ENCODE peak calls at places on chromosome 4, in nine cellular contexts. F, X, J, T, D, N, W, L and G are unnamed samples.

GRCh38 chr4:29002151-29002550 is 1718.0 kb upstream of the PCDH7 start:
- DNase-seq in W (no peak), J (no peak), X (no peak), L (no peak), D (peak), F (no peak), N (no peak), T (no peak), G (no peak)

GRCh38 chr4:25702848-25703247 is 47.2 kb downstream of the SLC34A2 start:
- DNase-seq in T (peak), W (no peak), J (no peak), F (no peak), N (no peak), L (peak), D (no peak), X (peak), G (no peak)

GRCh38 chr4:180695851-180696250 is 1547.4 kb upstream of the TENM3 start:
- DNase-seq in W (peak), N (no peak), J (no peak), X (peak), L (peak), T (peak), F (no peak), D (no peak), G (no peak)

GRCh38 chr4:52919451-52919850 is 57.3 kb downstream of the RASL11B start:
- DNase-seq in N (no peak), J (no peak), W (no peak), T (no peak), X (no peak), D (no peak), L (no peak), F (no peak), G (no peak)

GRCh38 chr4:137705171-137705783 is 173.0 kb upstream of the PCDH18 start:
- DNase-seq in W (no peak), D (no peak), L (peak), T (peak), N (no peak), J (no peak), F (no peak), X (peak), G (no peak)

GRCh38 chr4:138242076-138242829 is at the start of gene SLC7A11:
- DNase-seq in N (peak), X (peak), D (peak), F (peak), W (peak), L (peak), J (peak), T (peak), G (peak)

GRCh38 chr4:7187691-7188090 is 4.6 kb upstream of the SORCS2 start:
- DNase-seq in D (no peak), W (no peak), N (no peak), F (no peak), T (no peak), X (no peak), J (no peak), L (no peak), G (no peak)

GRCh38 chr4:144594471-144594986 is 51.4 kb upstream of the HHIP start:
- DNase-seq in F (no peak), J (no peak), N (no peak), X (peak), W (no peak), L (no peak), D (no peak), T (no peak), G (no peak)

GRCh38 chr4:22897520-22898108 is 204.9 kb downstream of the GBA3 start:
- DNase-seq in D (peak), W (peak), F (peak), N (no peak), J (peak), X (peak), L (peak), T (peak), G (no peak)

GRCh38 chr4:23789765-23790164 is 100.1 kb downstream of the PPARGC1A start:
- DNase-seq in J (peak), F (no peak), X (peak), W (no peak), T (peak), N (peak), D (no peak), L (peak), G (peak)

GRCh38 chr4:150867148-150867547 is 147.9 kb downstream of the LRBA start:
- DNase-seq in W (peak), L (peak), J (no peak), T (peak), X (peak), N (no peak), F (peak), D (peak), G (no peak)

GRCh38 chr4:52780206-52780605 is 29.0 kb upstream of the ERVMER34-1 start:
- DNase-seq in X (peak), F (no peak), D (no peak), W (no peak), T (peak), J (no peak), N (no peak), L (peak), G (no peak)

GRCh38 chr4:81257021-81257420 is 42.0 kb upstream of the PRKG2 start:
- DNase-seq in J (no peak), N (no peak), X (peak), L (peak), D (no peak), T (peak), W (no peak), F (no peak), G (no peak)

GRCh38 chr4:125591290-125591689 is 276.5 kb downstream of the FAT4 start:
- DNase-seq in F (no peak), D (no peak), N (no peak), L (no peak), W (no peak), J (no peak), X (no peak), T (no peak), G (no peak)

GRCh38 chr4:125594203-125594602 is 279.4 kb downstream of the FAT4 start:
- DNase-seq in F (no peak), N (no peak), J (no peak), T (no peak), X (no peak), D (no peak), L (no peak), W (no peak), G (no peak)

DNA sequence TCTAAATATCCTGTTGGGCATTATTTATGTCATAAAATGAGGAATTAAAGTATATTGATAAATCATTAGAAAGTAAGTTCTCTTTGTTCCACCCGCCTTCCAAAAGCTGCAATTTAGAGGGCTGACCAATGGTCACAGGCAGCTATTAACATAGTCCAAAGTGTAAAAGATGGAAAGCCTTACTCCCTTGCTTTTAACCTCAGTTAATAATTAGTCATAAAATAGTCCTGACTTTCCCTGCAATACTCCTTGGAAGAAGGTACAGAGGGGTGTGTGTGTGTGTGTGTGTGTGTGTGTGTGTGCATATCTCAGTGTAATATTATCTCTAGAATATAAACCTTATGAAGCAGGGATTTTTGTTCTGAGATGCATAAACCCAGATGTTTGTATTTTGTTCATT is 275.4 kb downstream of the FAT4 start:
- DNase-seq in L (no peak), F (no peak), W (no peak), J (no peak), X (no peak), D (no peak), N (no peak), T (no peak), G (no peak)
- TF ChIP-seq CTCF in L (no peak), F (no peak), W (no peak), J (no peak), X (no peak), D (no peak), N (no peak), T (no peak), G (no peak)

DNA sequence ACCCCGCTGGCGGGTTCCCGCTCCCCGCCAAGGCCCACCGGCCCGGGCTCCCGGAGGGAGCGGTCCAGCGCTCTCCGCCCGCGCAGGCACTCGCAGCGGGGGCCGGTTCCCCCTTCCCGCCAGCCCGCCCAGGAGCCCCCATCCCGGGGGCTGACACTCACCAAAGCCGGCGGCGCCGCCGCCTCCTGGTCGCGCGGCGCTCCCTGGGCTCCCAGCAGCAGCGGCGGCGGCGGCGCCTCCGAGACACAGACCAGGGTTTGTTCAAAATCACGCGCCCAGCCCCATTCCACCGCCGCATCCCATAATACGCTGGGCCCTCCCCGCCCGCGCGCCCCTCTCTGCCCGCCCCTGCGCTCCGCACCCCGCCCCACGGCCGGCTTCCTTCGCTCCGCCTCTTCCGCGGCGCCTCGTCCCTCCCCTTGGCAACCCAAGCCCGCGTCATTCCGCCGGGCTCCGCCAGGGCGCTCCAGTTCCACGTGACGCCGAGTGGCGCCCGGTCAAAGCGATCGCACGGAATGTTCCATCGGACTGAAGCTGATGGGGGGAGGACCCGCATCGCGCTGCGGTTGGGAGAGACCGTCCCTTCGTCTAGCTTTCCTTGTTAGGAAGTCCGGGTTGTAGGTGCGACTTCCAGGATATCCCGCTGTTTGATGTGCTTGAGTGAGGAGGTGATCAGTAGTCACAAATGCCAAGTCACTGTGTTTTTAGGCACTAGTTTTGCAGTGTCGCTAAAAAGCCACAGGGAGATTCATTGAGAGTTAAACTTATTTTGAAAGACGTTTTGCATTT is 2.2 kb upstream of the LIN54 start:
- DNase-seq in W (peak), N (peak), T (peak), D (peak), X (peak), L (peak), F (peak), J (peak), G (peak)
- TF ChIP-seq CTCF in W (peak), N (peak), T (peak), D (peak), X (no peak), L (peak), F (peak), J (peak), G (peak)

GRCh38 chr4:66777097-66777496 is 768.2 kb downstream of the CENPC start:
- DNase-seq in J (no peak), T (peak), X (no peak), N (no peak), D (no peak), F (no peak), W (no peak), L (no peak), G (no peak)
- TF ChIP-seq CTCF in J (no peak), T (no peak), X (no peak), N (no peak), D (no peak), F (no peak), W (no peak), L (no peak), G (no peak)

DNA sequence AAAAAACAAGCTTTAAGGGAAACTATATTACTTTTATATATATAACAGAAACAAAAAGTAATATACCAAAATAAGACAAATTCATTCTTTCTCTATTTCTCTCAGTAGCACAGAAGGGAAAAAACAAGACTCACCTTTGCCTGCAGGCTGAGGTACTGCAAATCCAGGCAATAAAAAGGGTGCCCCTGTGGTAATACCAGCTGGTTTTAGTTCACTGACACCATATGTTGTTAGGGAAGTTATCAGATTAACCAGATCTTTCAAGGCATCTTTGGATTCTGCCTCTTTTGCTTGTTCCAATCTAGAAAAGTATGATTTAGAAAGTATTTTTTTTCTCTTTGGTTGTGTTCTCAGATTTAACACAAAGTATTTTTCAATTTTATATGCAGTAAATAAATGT is 139.8 kb downstream of the WDFY3 start:
- DNase-seq in N (no peak), X (no peak), L (no peak), D (no peak), F (no peak), W (no peak), T (no peak), J (no peak), G (no peak)
- TF ChIP-seq CTCF in N (no peak), X (no peak), L (no peak), D (no peak), F (no peak), W (no peak), T (no peak), J (no peak), G (no peak)

GRCh38 chr4:31538877-31539276 is 818.7 kb downstream of the PCDH7 start:
- DNase-seq in J (no peak), L (no peak), D (peak), T (no peak), N (no peak), W (no peak), X (no peak), F (no peak), G (no peak)
- TF ChIP-seq CTCF in J (no peak), L (no peak), D (peak), T (no peak), N (no peak), W (no peak), X (no peak), F (no peak), G (no peak)

GRCh38 chr4:87058272-87059073 is 123.7 kb downstream of the AFF1 start:
- DNase-seq in T (no peak), N (no peak), J (no peak), F (peak), L (no peak), X (no peak), W (no peak), D (peak), G (no peak)
- TF ChIP-seq CTCF in T (no peak), N (no peak), J (peak), F (no peak), L (no peak), X (no peak), W (no peak), D (peak), G (no peak)

GRCh38 chr4:109676886-109677285 is 26.4 kb downstream of the CASP6 start:
- DNase-seq in L (no peak), F (no peak), D (no peak), X (no peak), J (no peak), N (no peak), W (no peak), T (no peak), G (no peak)
- TF ChIP-seq CTCF in L (peak), F (no peak), D (peak), X (no peak), J (no peak), N (no peak), W (no peak), T (no peak), G (no peak)